ENCODE peak calls at places on chromosome 22, in six cellular contexts. G is K562, H is HCT116, C is GM12878, Y is HepG2, Z is H1. W is an unnamed sample.

GRCh38 chr22:23090079-23090835 is 19.9 kb downstream of the GNAZ start:
- DNase-seq in G (no peak), H (no peak), C (no peak), Y (no peak), Z (no peak), W (no peak)

GRCh38 chr22:46072981-46073682 is 77.2 kb upstream of the PPARA start:
- DNase-seq in G (no peak), H (no peak), C (no peak), Y (no peak), Z (no peak), W (no peak)

GRCh38 chr22:45907996-45908395 is 69.0 kb downstream of the WNT7B start:
- DNase-seq in G (no peak), H (no peak), C (no peak), Y (no peak), Z (no peak), W (no peak)

GRCh38 chr22:44709881-44710400 is 7.9 kb downstream of the PRR5 start:
- DNase-seq in G (no peak), H (no peak), C (no peak), Y (no peak), Z (no peak), W (no peak)

GRCh38 chr22:19993926-19994325 is 22.7 kb downstream of the ARVCF start:
- DNase-seq in G (no peak), H (no peak), C (no peak), Y (no peak), Z (no peak), W (no peak)

GRCh38 chr22:20205964-20206708 is 55.3 kb upstream of the CCDC188 start:
- DNase-seq in G (peak; percentile 99), H (peak; percentile 75), C (peak; percentile 54), Y (peak; percentile 37), Z (no peak), W (peak; percentile 9)

GRCh38 chr22:20201837-20202392 is 51.1 kb upstream of the CCDC188 start:
- DNase-seq in G (no peak), H (no peak), C (no peak), Y (no peak), Z (no peak), W (no peak)

GRCh38 chr22:36741968-36742367 is 34.0 kb downstream of the IFT27 start:
- DNase-seq in G (no peak), H (no peak), C (no peak), Y (no peak), Z (no peak), W (no peak)

GRCh38 chr22:37775785-37776638 is 31.7 kb upstream of the GCAT start:
- DNase-seq in G (no peak), H (no peak), C (no peak), Y (no peak), Z (no peak), W (no peak)

GRCh38 chr22:41974691-41975290 is 5.5 kb downstream of the SEPTIN3 start:
- DNase-seq in G (no peak), H (no peak), C (no peak), Y (no peak), Z (no peak), W (no peak)

GRCh38 chr22:42758929-42759629 is 38.4 kb upstream of the A4GALT start:
- DNase-seq in G (no peak), H (no peak), C (no peak), Y (no peak), Z (no peak), W (no peak)

GRCh38 chr22:42639541-42640241 is 710 bp downstream of the ATP5MGL start:
- DNase-seq in G (no peak), H (no peak), C (no peak), Y (no peak), Z (no peak), W (no peak)

GRCh38 chr22:27990879-27991278 is 71.8 kb upstream of the PITPNB start:
- DNase-seq in G (peak; percentile 65), H (peak; percentile 32), C (no peak), Y (peak; percentile 63), Z (peak; percentile 83), W (peak; percentile 23)

DNA sequence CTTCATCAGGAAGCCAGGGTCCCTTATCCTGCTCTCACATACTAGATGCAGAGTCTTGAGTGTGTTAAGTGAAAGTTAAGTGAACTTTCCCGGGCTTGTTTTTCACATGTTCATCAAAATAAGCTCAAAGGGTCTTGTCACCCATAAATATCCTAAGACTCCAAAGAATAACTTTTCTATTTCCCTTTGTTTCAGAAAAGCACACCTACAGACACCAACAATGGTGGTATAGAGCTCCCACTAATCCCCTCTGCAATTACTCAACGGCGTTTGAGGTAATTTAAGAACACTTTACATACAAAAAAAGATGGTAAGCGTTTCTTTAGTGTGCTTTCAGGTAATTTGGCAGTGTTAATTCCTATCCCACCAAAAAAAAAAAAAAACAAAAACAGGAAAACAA is 2.5 kb downstream of the PRR14L start:
- DNase-seq in G (no peak), H (no peak), C (no peak), Y (no peak), Z (no peak), W (no peak)
- TF ChIP-seq ZNF274 in G (no peak), H (no peak), C (no peak), Y (no peak), Z (no peak), W (no peak)

GRCh38 chr22:47929646-47930185 is 1167.3 kb downstream of the TBC1D22A start:
- DNase-seq in G (no peak), H (no peak), C (no peak), Y (no peak), Z (no peak), W (no peak)
- H3K9ac ChIP-seq in G (no peak overlapping the region), H (no peak overlapping the region), C (no peak overlapping the region), Y (no peak overlapping the region), Z (no peak overlapping the region), W (no peak overlapping the region)

DNA sequence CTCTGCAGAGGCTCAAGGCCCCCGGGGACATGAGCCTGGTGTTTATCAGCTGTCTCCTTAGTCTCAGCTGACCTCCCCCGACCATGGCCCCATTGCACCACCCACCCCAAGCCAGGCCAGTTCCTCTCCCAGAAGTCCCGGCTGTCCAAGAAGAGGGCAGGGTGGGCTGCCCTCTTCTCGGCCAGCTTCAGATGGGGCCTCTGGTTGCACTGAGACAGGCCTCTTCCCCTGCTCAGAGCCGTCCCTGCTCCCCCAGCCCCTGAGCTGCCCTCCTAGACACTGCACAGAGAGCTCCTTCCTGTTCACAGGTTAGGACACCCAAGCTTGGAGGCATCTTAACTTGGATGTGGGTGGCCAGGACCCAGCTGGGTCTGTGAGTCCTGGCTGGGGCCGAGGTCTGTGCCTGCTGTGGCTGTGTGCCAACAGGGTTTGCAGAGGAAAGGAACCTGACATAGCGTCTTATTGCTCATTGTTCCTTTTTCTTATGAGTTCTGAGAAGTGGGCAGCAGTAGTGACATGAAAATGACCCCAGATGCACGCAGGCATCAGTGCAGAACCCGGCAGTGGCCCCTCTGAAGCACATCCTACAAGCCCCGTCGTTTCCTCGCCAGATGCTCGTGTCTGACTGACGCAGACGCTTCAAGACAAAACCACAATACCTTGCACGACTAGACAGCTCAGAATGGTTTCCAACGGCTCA is 5.5 kb downstream of the TRABD start:
- DNase-seq in G (no peak), H (no peak), C (peak; percentile 85), Y (no peak), Z (no peak), W (no peak)
- TF ChIP-seq ZNF274 in G (no peak), H (no peak), C (no peak), Y (no peak), Z (no peak), W (no peak)

GRCh38 chr22:35739642-35740041 is 22.0 kb downstream of the APOL5 start:
- DNase-seq in G (no peak), H (no peak), C (no peak), Y (peak; percentile 18), Z (no peak), W (no peak)
- H3K9ac ChIP-seq in G (no peak overlapping the region), H (no peak overlapping the region), C (no peak overlapping the region), Y (no peak overlapping the region), Z (no peak overlapping the region), W (no peak overlapping the region)

GRCh38 chr22:34841321-34841901 is 224.5 kb upstream of the ISX start:
- DNase-seq in G (no peak), H (no peak), C (no peak), Y (no peak), Z (no peak), W (peak; percentile 81)
- TF ChIP-seq ZNF274 in G (no peak), H (no peak), C (no peak), Y (no peak), Z (no peak), W (no peak)

W was measured in NT2/D1.